ENCODE peak calls at places on chromosomes 1 and 21, in six cellular contexts. One of them, this sample, is unnamed.

GRCh38 chr1:147167361-147167760 is 4.9 kb downstream of the PRKAB2 start:
- DNase-seq in lower leg skin: no peak
- DNase-seq in body of pancreas: no peak
- DNase-seq in Ammon's horn: no peak
- DNase-seq in ureter: no peak
- DNase-seq in activated CD8-positive, alpha-beta memory T cell treated with anti-CD3 and anti-CD28 coated beads for 24 hours: no peak
- DNase-seq in this sample: no peak

GRCh38 chr1:212609701-212610574 is 1.4 kb downstream of the ATF3 start:
- DNase-seq in lower leg skin: no peak
- DNase-seq in body of pancreas: no peak
- DNase-seq in Ammon's horn: no peak
- DNase-seq in ureter: no peak
- DNase-seq in activated CD8-positive, alpha-beta memory T cell treated with anti-CD3 and anti-CD28 coated beads for 24 hours: no peak
- DNase-seq in this sample: no peak

GRCh38 chr1:9009438-9010366 is 16.5 kb downstream of the SLC2A7 start:
- DNase-seq in lower leg skin: no peak
- DNase-seq in body of pancreas: no peak
- DNase-seq in Ammon's horn: no peak
- DNase-seq in ureter: no peak
- DNase-seq in activated CD8-positive, alpha-beta memory T cell treated with anti-CD3 and anti-CD28 coated beads for 24 hours: no peak
- DNase-seq in this sample: no peak

GRCh38 chr21:29018540-29018939 is 609 bp downstream of the RWDD2B start:
- DNase-seq in lower leg skin: no peak
- DNase-seq in body of pancreas: no peak
- DNase-seq in Ammon's horn: no peak
- DNase-seq in ureter: no peak
- DNase-seq in activated CD8-positive, alpha-beta memory T cell treated with anti-CD3 and anti-CD28 coated beads for 24 hours: no peak
- DNase-seq in this sample: no peak

GRCh38 chr21:29305561-29305960 is 6.8 kb downstream of the BACH1 start:
- DNase-seq in lower leg skin: no peak
- DNase-seq in body of pancreas: no peak
- DNase-seq in Ammon's horn: no peak
- DNase-seq in ureter: no peak
- DNase-seq in activated CD8-positive, alpha-beta memory T cell treated with anti-CD3 and anti-CD28 coated beads for 24 hours: no peak
- DNase-seq in this sample: no peak

GRCh38 chr1:204320413-204320812 is 39.3 kb downstream of the PLEKHA6 start:
- DNase-seq in lower leg skin: no peak
- DNase-seq in body of pancreas: no peak
- DNase-seq in Ammon's horn: no peak
- DNase-seq in ureter: no peak
- DNase-seq in activated CD8-positive, alpha-beta memory T cell treated with anti-CD3 and anti-CD28 coated beads for 24 hours: no peak
- DNase-seq in this sample: no peak

GRCh38 chr1:94106716-94107115 is 14.2 kb downstream of the ABCA4 start:
- DNase-seq in lower leg skin: peak
- DNase-seq in body of pancreas: no peak
- DNase-seq in Ammon's horn: no peak
- DNase-seq in ureter: no peak
- DNase-seq in activated CD8-positive, alpha-beta memory T cell treated with anti-CD3 and anti-CD28 coated beads for 24 hours: no peak
- DNase-seq in this sample: no peak

GRCh38 chr1:55214903-55215193 is 316 bp downstream of the USP24 start:
- DNase-seq in lower leg skin: peak
- DNase-seq in body of pancreas: peak
- DNase-seq in Ammon's horn: peak
- DNase-seq in ureter: no peak
- DNase-seq in activated CD8-positive, alpha-beta memory T cell treated with anti-CD3 and anti-CD28 coated beads for 24 hours: no peak
- DNase-seq in this sample: no peak

GRCh38 chr1:234473123-234473522 is 5.9 kb downstream of the TARBP1 start:
- DNase-seq in lower leg skin: no peak
- DNase-seq in body of pancreas: no peak
- DNase-seq in Ammon's horn: no peak
- DNase-seq in ureter: no peak
- DNase-seq in activated CD8-positive, alpha-beta memory T cell treated with anti-CD3 and anti-CD28 coated beads for 24 hours: no peak
- DNase-seq in this sample: no peak

GRCh38 chr1:52551476-52552235 is 1.2 kb downstream of the TUT4 start:
- DNase-seq in lower leg skin: no peak
- DNase-seq in body of pancreas: no peak
- DNase-seq in Ammon's horn: no peak
- DNase-seq in ureter: no peak
- DNase-seq in activated CD8-positive, alpha-beta memory T cell treated with anti-CD3 and anti-CD28 coated beads for 24 hours: no peak
- DNase-seq in this sample: no peak

GRCh38 chr1:67978988-67979516 is 71.4 kb downstream of the DIRAS3 start:
- DNase-seq in lower leg skin: no peak
- DNase-seq in body of pancreas: no peak
- DNase-seq in Ammon's horn: no peak
- DNase-seq in ureter: no peak
- DNase-seq in activated CD8-positive, alpha-beta memory T cell treated with anti-CD3 and anti-CD28 coated beads for 24 hours: no peak
- DNase-seq in this sample: no peak

GRCh38 chr21:35303085-35303484 is 254.0 kb upstream of the RUNX1 start:
- DNase-seq in lower leg skin: no peak
- DNase-seq in body of pancreas: no peak
- DNase-seq in Ammon's horn: no peak
- DNase-seq in ureter: no peak
- DNase-seq in activated CD8-positive, alpha-beta memory T cell treated with anti-CD3 and anti-CD28 coated beads for 24 hours: no peak
- DNase-seq in this sample: no peak

GRCh38 chr1:79811173-79811572 is 804.6 kb upstream of the ADGRL4 start:
- DNase-seq in lower leg skin: no peak
- DNase-seq in body of pancreas: no peak
- DNase-seq in Ammon's horn: no peak
- DNase-seq in ureter: no peak
- DNase-seq in activated CD8-positive, alpha-beta memory T cell treated with anti-CD3 and anti-CD28 coated beads for 24 hours: no peak
- DNase-seq in this sample: no peak

GRCh38 chr1:59292557-59292956 is 4.3 kb upstream of the FGGY start:
- DNase-seq in lower leg skin: peak
- DNase-seq in body of pancreas: peak
- DNase-seq in Ammon's horn: peak
- DNase-seq in ureter: no peak
- DNase-seq in activated CD8-positive, alpha-beta memory T cell treated with anti-CD3 and anti-CD28 coated beads for 24 hours: no peak
- DNase-seq in this sample: no peak

GRCh38 chr1:200550367-200550766 is 70.2 kb downstream of the KIF14 start:
- DNase-seq in lower leg skin: no peak
- DNase-seq in body of pancreas: no peak
- DNase-seq in Ammon's horn: no peak
- DNase-seq in ureter: no peak
- DNase-seq in activated CD8-positive, alpha-beta memory T cell treated with anti-CD3 and anti-CD28 coated beads for 24 hours: no peak
- DNase-seq in this sample: no peak

GRCh38 chr1:159880435-159880834 is 18.0 kb upstream of the VSIG8 start:
- DNase-seq in lower leg skin: no peak
- DNase-seq in body of pancreas: no peak
- DNase-seq in Ammon's horn: no peak
- DNase-seq in ureter: no peak
- DNase-seq in activated CD8-positive, alpha-beta memory T cell treated with anti-CD3 and anti-CD28 coated beads for 24 hours: no peak
- DNase-seq in this sample: no peak

GRCh38 chr21:44996501-44996921 is 56.7 kb downstream of the SLX9 start:
- DNase-seq in lower leg skin: no peak
- DNase-seq in body of pancreas: no peak
- DNase-seq in Ammon's horn: no peak
- DNase-seq in ureter: no peak
- DNase-seq in activated CD8-positive, alpha-beta memory T cell treated with anti-CD3 and anti-CD28 coated beads for 24 hours: no peak
- DNase-seq in this sample: no peak

GRCh38 chr1:228308628-228309547 is 97.7 kb downstream of the TRIM11 start:
- DNase-seq in lower leg skin: peak
- DNase-seq in body of pancreas: peak
- DNase-seq in Ammon's horn: no peak
- DNase-seq in ureter: no peak
- DNase-seq in activated CD8-positive, alpha-beta memory T cell treated with anti-CD3 and anti-CD28 coated beads for 24 hours: no peak
- DNase-seq in this sample: no peak

GRCh38 chr1:111769517-111770146 is 13.9 kb downstream of the DDX20 start:
- DNase-seq in lower leg skin: no peak
- DNase-seq in body of pancreas: peak
- DNase-seq in Ammon's horn: peak
- DNase-seq in ureter: no peak
- DNase-seq in activated CD8-positive, alpha-beta memory T cell treated with anti-CD3 and anti-CD28 coated beads for 24 hours: no peak
- DNase-seq in this sample: no peak

GRCh38 chr1:185674201-185674600 is 60.0 kb upstream of the HMCN1 start:
- DNase-seq in lower leg skin: no peak
- DNase-seq in body of pancreas: no peak
- DNase-seq in Ammon's horn: peak
- DNase-seq in ureter: no peak
- DNase-seq in activated CD8-positive, alpha-beta memory T cell treated with anti-CD3 and anti-CD28 coated beads for 24 hours: no peak
- DNase-seq in this sample: no peak

GRCh38 chr1:228101994-228102790 is 933 bp downstream of the C1orf35 start:
- DNase-seq in lower leg skin: peak
- DNase-seq in body of pancreas: peak
- DNase-seq in Ammon's horn: no peak
- DNase-seq in ureter: peak
- DNase-seq in activated CD8-positive, alpha-beta memory T cell treated with anti-CD3 and anti-CD28 coated beads for 24 hours: peak
- DNase-seq in this sample: no peak

GRCh38 chr1:185681034-185681633 is 53.1 kb upstream of the HMCN1 start:
- DNase-seq in lower leg skin: no peak
- DNase-seq in body of pancreas: peak
- DNase-seq in Ammon's horn: peak
- DNase-seq in ureter: no peak
- DNase-seq in activated CD8-positive, alpha-beta memory T cell treated with anti-CD3 and anti-CD28 coated beads for 24 hours: no peak
- DNase-seq in this sample: no peak

GRCh38 chr21:45104560-45104959 is 30.2 kb downstream of the ADARB1 start:
- DNase-seq in lower leg skin: no peak
- DNase-seq in body of pancreas: peak
- DNase-seq in Ammon's horn: no peak
- DNase-seq in ureter: no peak
- DNase-seq in activated CD8-positive, alpha-beta memory T cell treated with anti-CD3 and anti-CD28 coated beads for 24 hours: peak
- DNase-seq in this sample: no peak

GRCh38 chr1:56439610-56440264 is 139.6 kb downstream of the PLPP3 start:
- DNase-seq in lower leg skin: no peak
- DNase-seq in body of pancreas: no peak
- DNase-seq in Ammon's horn: no peak
- DNase-seq in ureter: no peak
- DNase-seq in activated CD8-positive, alpha-beta memory T cell treated with anti-CD3 and anti-CD28 coated beads for 24 hours: no peak
- DNase-seq in this sample: no peak

GRCh38 chr1:52574594-52574993 is 21.7 kb upstream of the TUT4 start:
- DNase-seq in lower leg skin: no peak
- DNase-seq in body of pancreas: no peak
- DNase-seq in Ammon's horn: no peak
- DNase-seq in ureter: no peak
- DNase-seq in activated CD8-positive, alpha-beta memory T cell treated with anti-CD3 and anti-CD28 coated beads for 24 hours: no peak
- DNase-seq in this sample: no peak

GRCh38 chr21:34313116-34313515 is 50.7 kb upstream of the KCNE2 start:
- DNase-seq in lower leg skin: no peak
- DNase-seq in body of pancreas: no peak
- DNase-seq in Ammon's horn: no peak
- DNase-seq in ureter: no peak
- DNase-seq in activated CD8-positive, alpha-beta memory T cell treated with anti-CD3 and anti-CD28 coated beads for 24 hours: no peak
- DNase-seq in this sample: no peak

GRCh38 chr1:22662318-22662717 is 9.3 kb downstream of the C1QB start:
- DNase-seq in lower leg skin: no peak
- DNase-seq in body of pancreas: no peak
- DNase-seq in Ammon's horn: peak
- DNase-seq in ureter: no peak
- DNase-seq in activated CD8-positive, alpha-beta memory T cell treated with anti-CD3 and anti-CD28 coated beads for 24 hours: no peak
- DNase-seq in this sample: no peak

GRCh38 chr1:111730706-111731105 is 8.5 kb downstream of the INKA2 start:
- DNase-seq in lower leg skin: no peak
- DNase-seq in body of pancreas: no peak
- DNase-seq in Ammon's horn: no peak
- DNase-seq in ureter: no peak
- DNase-seq in activated CD8-positive, alpha-beta memory T cell treated with anti-CD3 and anti-CD28 coated beads for 24 hours: no peak
- DNase-seq in this sample: peak

GRCh38 chr1:3735683-3736070 is 16.6 kb upstream of the CCDC27 start:
- DNase-seq in lower leg skin: no peak
- DNase-seq in body of pancreas: no peak
- DNase-seq in Ammon's horn: no peak
- DNase-seq in ureter: no peak
- DNase-seq in activated CD8-positive, alpha-beta memory T cell treated with anti-CD3 and anti-CD28 coated beads for 24 hours: no peak
- DNase-seq in this sample: no peak

GRCh38 chr21:44648557-44649311 is 2.5 kb downstream of the KRTAP10-11 start:
- DNase-seq in lower leg skin: no peak
- DNase-seq in body of pancreas: no peak
- DNase-seq in Ammon's horn: no peak
- DNase-seq in ureter: no peak
- DNase-seq in activated CD8-positive, alpha-beta memory T cell treated with anti-CD3 and anti-CD28 coated beads for 24 hours: no peak
- DNase-seq in this sample: no peak

GRCh38 chr1:91730781-91731732 is 154.9 kb downstream of the TGFBR3 start:
- DNase-seq in lower leg skin: peak
- DNase-seq in body of pancreas: peak
- DNase-seq in Ammon's horn: no peak
- DNase-seq in ureter: no peak
- DNase-seq in activated CD8-positive, alpha-beta memory T cell treated with anti-CD3 and anti-CD28 coated beads for 24 hours: no peak
- DNase-seq in this sample: no peak

GRCh38 chr1:89425056-89425455 is 61.2 kb downstream of the GBP6 start:
- DNase-seq in lower leg skin: no peak
- DNase-seq in body of pancreas: no peak
- DNase-seq in Ammon's horn: no peak
- DNase-seq in ureter: no peak
- DNase-seq in activated CD8-positive, alpha-beta memory T cell treated with anti-CD3 and anti-CD28 coated beads for 24 hours: no peak
- DNase-seq in this sample: no peak

GRCh38 chr1:56064705-56065104 is 514.7 kb downstream of the PLPP3 start:
- DNase-seq in lower leg skin: no peak
- DNase-seq in body of pancreas: no peak
- DNase-seq in Ammon's horn: no peak
- DNase-seq in ureter: no peak
- DNase-seq in activated CD8-positive, alpha-beta memory T cell treated with anti-CD3 and anti-CD28 coated beads for 24 hours: no peak
- DNase-seq in this sample: no peak